ENCODE peak calls at places on chromosome 4, in five cellular contexts. C is tibial artery, N is right lobe of liver, R is IMR-90, B is A673. I is an unnamed sample.

GRCh38 chr4:186587416-186588018 is 32.1 kb upstream of the MTNR1A start:
- DNase-seq in C (peak; percentile 74), N (peak; percentile 70), R (peak; percentile 65), B (peak; percentile 58), I (peak; percentile 78)

GRCh38 chr4:5940470-5941203 is 47.8 kb upstream of the CRMP1 start:
- DNase-seq in C (no peak), N (no peak), R (peak; percentile 10), B (peak; percentile 78), I (no peak)

GRCh38 chr4:119628281-119629141 is at the start of gene PDE5A:
- DNase-seq in C (peak; percentile 89), N (peak; percentile 82), R (peak; percentile 80), B (peak; percentile 86), I (peak; percentile 83)

GRCh38 chr4:180665481-180665880 is 1577.7 kb upstream of the TENM3 start:
- DNase-seq in C (no peak), N (no peak), R (no peak), B (peak; percentile 48), I (no peak)

GRCh38 chr4:38664704-38665401 is 854 bp downstream of the KLF3 start:
- DNase-seq in C (peak; percentile 85), N (peak; percentile 70), R (peak; percentile 56), B (peak; percentile 69), I (peak; percentile 69)

GRCh38 chr4:54727346-54727745 is 69.6 kb downstream of the KIT start:
- DNase-seq in C (no peak), N (no peak), R (no peak), B (no peak), I (no peak)

GRCh38 chr4:179399054-179399782 is 1957.0 kb upstream of the AGA start:
- DNase-seq in C (no peak), N (no peak), R (no peak), B (no peak), I (no peak)

GRCh38 chr4:33052241-33052640 is 2332.1 kb downstream of the PCDH7 start:
- DNase-seq in C (no peak), N (no peak), R (no peak), B (no peak), I (no peak)

GRCh38 chr4:179124957-179125356 is 1682.7 kb upstream of the AGA start:
- DNase-seq in C (no peak), N (no peak), R (no peak), B (no peak), I (no peak)

GRCh38 chr4:53098681-53099121 is 236.6 kb downstream of the RASL11B start:
- DNase-seq in C (no peak), N (no peak), R (peak; percentile 92), B (no peak), I (no peak)

GRCh38 chr4:76105652-76106051 is 31.1 kb downstream of the ART3 start:
- DNase-seq in C (no peak), N (no peak), R (no peak), B (no peak), I (no peak)

GRCh38 chr4:157824006-157824405 is 348.8 kb downstream of the GASK1B start:
- DNase-seq in C (no peak), N (no peak), R (no peak), B (no peak), I (no peak)

GRCh38 chr4:7187297-7187592 is 5.1 kb upstream of the SORCS2 start:
- DNase-seq in C (peak; percentile 35), N (no peak), R (no peak), B (no peak), I (no peak)

GRCh38 chr4:166422475-166422874 is 549.4 kb downstream of the TLL1 start:
- DNase-seq in C (no peak), N (no peak), R (peak; percentile 2), B (no peak), I (no peak)

GRCh38 chr4:159298502-159298901 is 195.6 kb downstream of the RAPGEF2 start:
- DNase-seq in C (no peak), N (no peak), R (peak; percentile 59), B (no peak), I (no peak)

GRCh38 chr4:570754-571153 is 5.3 kb downstream of the TMEM271 start:
- DNase-seq in C (no peak), N (no peak), R (no peak), B (no peak), I (no peak)

GRCh38 chr4:573122-573892 is 2.8 kb downstream of the TMEM271 start:
- DNase-seq in C (no peak), N (no peak), R (no peak), B (no peak), I (no peak)

GRCh38 chr4:572594-572993 is 3.5 kb downstream of the TMEM271 start:
- DNase-seq in C (no peak), N (no peak), R (no peak), B (no peak), I (no peak)

GRCh38 chr4:569958-570667 is 6.0 kb downstream of the TMEM271 start:
- DNase-seq in C (no peak), N (no peak), R (no peak), B (no peak), I (no peak)

GRCh38 chr4:571838-572572 is 4.1 kb downstream of the TMEM271 start:
- DNase-seq in C (no peak), N (no peak), R (no peak), B (no peak), I (no peak)
- H3K27me3 ChIP-seq in C (no peaks in the 10 kb centered on the region), N (peaks cover 6% of the 10 kb centered on the region), R (peaks cover 28% of the 10 kb centered on the region), B (peaks cover 21% of the 10 kb centered on the region), I (peaks cover 57% of the 10 kb centered on the region)

DNA sequence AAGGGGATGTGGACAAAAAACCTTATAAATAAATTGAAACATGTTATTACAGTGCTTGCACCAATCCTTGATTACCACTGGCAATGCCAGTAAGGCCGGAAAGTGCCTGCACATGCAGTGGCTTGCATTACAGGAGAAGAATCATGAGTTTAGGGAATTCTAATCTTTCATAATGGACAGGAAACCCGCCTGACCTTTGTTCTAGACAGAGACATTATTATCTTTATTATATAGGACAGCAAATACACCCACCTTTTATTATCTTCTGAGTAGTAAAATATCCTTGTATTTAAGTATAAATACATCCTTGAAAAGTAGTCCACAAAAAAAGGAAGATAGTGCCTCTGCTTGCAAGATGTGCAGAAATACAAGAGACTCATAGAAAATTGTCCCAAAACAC is 379.9 kb upstream of the LCORL start:
- DNase-seq in C (no peak), N (no peak), R (no peak), B (no peak), I (no peak)
- H3K27me3 ChIP-seq in C (no peaks in the 10 kb centered on the region), N (no peaks in the 10 kb centered on the region), R (no peaks in the 10 kb centered on the region), B (no peaks in the 10 kb centered on the region), I (no peaks in the 10 kb centered on the region)

DNA sequence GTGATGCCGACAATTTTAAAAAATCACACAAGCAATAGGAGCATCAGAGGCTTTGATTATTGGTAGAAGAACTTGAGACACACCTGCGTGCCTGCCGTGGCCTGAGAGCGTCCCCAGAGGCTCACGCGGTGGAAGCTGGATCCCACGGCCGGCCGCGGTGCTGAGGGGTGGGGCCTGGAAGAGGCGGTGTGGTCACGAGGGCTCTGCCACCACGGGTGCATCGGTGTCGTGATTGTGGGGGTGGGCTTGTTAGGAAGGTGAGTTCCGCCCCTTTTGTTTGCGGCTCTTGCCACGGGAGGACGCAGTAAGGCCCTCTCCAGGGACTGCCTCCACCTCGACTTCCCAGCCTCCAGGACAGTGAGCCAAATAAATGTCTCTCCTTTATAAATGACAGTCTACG is 77.2 kb upstream of the ADRA2C start:
- DNase-seq in C (peak; percentile 59), N (no peak), R (no peak), B (no peak), I (no peak)
- H3K27me3 ChIP-seq in C (no peaks in the 10 kb centered on the region), N (no peaks in the 10 kb centered on the region), R (peaks cover 26% of the 10 kb centered on the region), B (no peaks in the 10 kb centered on the region), I (peaks cover 27% of the 10 kb centered on the region)

GRCh38 chr4:29829067-29829466 is 891.1 kb upstream of the PCDH7 start:
- DNase-seq in C (no peak), N (no peak), R (no peak), B (no peak), I (no peak)
- H3K27me3 ChIP-seq in C (no peaks in the 10 kb centered on the region), N (no peaks in the 10 kb centered on the region), R (no peaks in the 10 kb centered on the region), B (no peaks in the 10 kb centered on the region), I (no peaks in the 10 kb centered on the region)

DNA sequence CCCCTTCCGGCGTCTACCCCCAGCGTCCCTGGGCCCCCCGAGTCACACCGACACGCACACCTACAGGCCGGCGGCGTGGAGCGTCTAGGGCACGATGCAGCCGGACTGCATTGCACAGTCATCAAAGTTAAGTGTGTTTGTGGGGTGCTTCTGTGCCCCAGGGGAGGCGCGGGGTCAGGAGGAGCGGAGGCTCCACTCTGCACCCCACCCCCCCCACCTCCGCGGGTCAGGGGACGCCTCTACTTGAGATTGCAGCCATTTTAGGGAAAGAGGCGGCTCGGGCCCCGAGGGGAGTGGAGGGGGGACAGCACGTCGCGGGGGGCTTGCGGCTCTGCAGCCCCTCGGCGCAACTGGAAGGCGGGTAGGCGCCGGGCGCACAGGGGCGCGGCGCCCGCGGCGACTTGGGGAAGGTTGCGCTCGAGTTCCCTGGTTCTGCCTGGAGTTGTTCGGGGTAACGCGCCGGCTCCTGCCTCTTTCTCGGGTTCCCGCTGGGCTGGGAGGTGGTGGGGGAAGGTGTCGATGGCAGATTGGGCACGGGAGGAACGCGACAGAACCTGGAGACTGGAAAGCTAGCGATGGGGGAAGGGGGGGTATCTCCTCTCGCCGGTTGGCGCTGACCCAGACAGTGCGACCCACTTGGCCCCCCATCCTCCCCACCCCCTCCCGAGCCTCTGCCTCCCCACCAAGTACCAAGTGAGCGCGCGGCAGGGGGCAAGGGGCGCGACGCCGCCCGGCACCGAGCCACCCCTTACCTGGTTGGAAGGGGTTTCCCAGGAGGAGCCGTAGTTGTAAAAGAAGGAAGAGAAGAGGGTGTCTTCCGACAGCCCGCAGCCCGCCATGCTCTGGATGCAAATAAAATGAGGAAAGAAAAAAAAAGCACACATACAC is 112.5 kb downstream of the DHX15 start:
- DNase-seq in C (no peak), N (peak; percentile 41), R (no peak), B (peak; percentile 11), I (no peak)
- H3K27me3 ChIP-seq in C (no peaks in the 10 kb centered on the region), N (no peaks in the 10 kb centered on the region), R (peaks cover 17% of the 10 kb centered on the region), B (peaks cover 72% of the 10 kb centered on the region), I (peaks cover 73% of the 10 kb centered on the region)

GRCh38 chr4:3860913-3861636 is 94.9 kb downstream of the ADRA2C start:
- DNase-seq in C (no peak), N (no peak), R (no peak), B (no peak), I (no peak)

GRCh38 chr4:3860061-3860912 is 94.1 kb downstream of the ADRA2C start:
- DNase-seq in C (no peak), N (no peak), R (no peak), B (no peak), I (no peak)

GRCh38 chr4:3862640-3863420 is 96.6 kb downstream of the ADRA2C start:
- DNase-seq in C (no peak), N (no peak), R (no peak), B (no peak), I (no peak)

GRCh38 chr4:3863841-3864734 is 97.9 kb downstream of the ADRA2C start:
- DNase-seq in C (no peak), N (no peak), R (no peak), B (no peak), I (no peak)

GRCh38 chr4:3861720-3862639 is 95.8 kb downstream of the ADRA2C start:
- DNase-seq in C (no peak), N (no peak), R (no peak), B (no peak), I (no peak)
- H3K27me3 ChIP-seq in C (no peaks in the 10 kb centered on the region), N (no peaks in the 10 kb centered on the region), R (peaks cover 59% of the 10 kb centered on the region), B (no peaks in the 10 kb centered on the region), I (peaks cover 8% of the 10 kb centered on the region)

I was measured in stomach.